ENCODE peak calls at places on chromosomes 5 and 9, in four cellular contexts. X is A549, T is K562, Z is HepG2. M is an unnamed sample.

GRCh38 chr9:115923903-115924668 is 229.5 kb upstream of the PAPPA start:
- DNase-seq in X (peak), T (no peak), Z (peak), M (no peak)

GRCh38 chr9:23674016-23674585 is 151.9 kb downstream of the ELAVL2 start:
- DNase-seq in X (no peak), T (no peak), Z (no peak), M (no peak)

GRCh38 chr5:141876628-141877477 is 1.4 kb downstream of the PCDH1 start:
- DNase-seq in X (no peak), T (peak), Z (no peak), M (no peak)

GRCh38 chr5:116576043-116576713 is 1.6 kb upstream of the SEMA6A start:
- DNase-seq in X (peak), T (peak), Z (peak), M (no peak)

GRCh38 chr5:66718374-66718977 is 122.3 kb downstream of the MAST4 start:
- DNase-seq in X (no peak), T (no peak), Z (no peak), M (no peak)

GRCh38 chr5:1462358-1462757 is 17.1 kb upstream of the SLC6A3 start:
- DNase-seq in X (no peak), T (no peak), Z (no peak), M (no peak)

GRCh38 chr5:38845555-38846378 is at the start of gene OSMR:
- DNase-seq in X (peak), T (peak), Z (peak), M (no peak)

GRCh38 chr5:120463991-120464626 is at the start of gene PRR16:
- DNase-seq in X (peak), T (peak), Z (no peak), M (no peak)

GRCh38 chr9:108889649-108890067 is 27.6 kb downstream of the ACTL7A start:
- DNase-seq in X (no peak), T (peak), Z (peak), M (no peak)

GRCh38 chr9:88873635-88874034 is 117.6 kb upstream of the S1PR3 start:
- DNase-seq in X (no peak), T (no peak), Z (no peak), M (no peak)

GRCh38 chr5:150317048-150318003 is 14.6 kb upstream of the ARSI start:
- DNase-seq in X (peak), T (peak), Z (peak), M (no peak)

GRCh38 chr9:23826120-23826629 is at the start of gene ELAVL2:
- DNase-seq in X (peak), T (no peak), Z (no peak), M (peak)

GRCh38 chr5:128630078-128630575 is 92.1 kb upstream of the FBN2 start:
- DNase-seq in X (no peak), T (no peak), Z (no peak), M (no peak)
- TF ChIP-seq POLR2A in X (no peak), T (no peak), Z (no peak), M (no peak)

DNA sequence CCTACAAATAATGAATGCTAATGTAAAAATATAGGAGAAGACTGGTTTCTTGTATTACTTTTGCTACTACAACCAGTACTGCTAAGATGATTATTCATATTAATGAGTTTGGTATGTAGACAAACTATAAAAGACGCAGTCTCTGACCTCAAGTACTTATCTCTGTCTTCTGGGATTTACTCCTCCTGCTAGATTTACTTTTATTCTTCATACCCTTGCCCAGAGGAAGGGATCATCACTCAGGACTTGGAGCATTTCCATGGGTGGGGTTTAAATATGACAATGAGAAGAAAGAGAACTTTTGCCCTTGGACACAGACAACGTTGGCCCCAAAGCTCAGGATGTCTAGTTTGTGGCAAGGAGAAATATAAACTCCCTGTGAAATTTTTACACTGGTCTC is 126.1 kb downstream of the BNC2 start:
- DNase-seq in X (no peak), T (no peak), Z (no peak), M (no peak)
- TF ChIP-seq HDAC2 in X (no peak), T (no peak), Z (no peak), M (no peak)

GRCh38 chr5:179868541-179868940 is 9.9 kb upstream of the MRNIP start:
- DNase-seq in X (no peak), T (no peak), Z (no peak), M (no peak)
- TF ChIP-seq POLR2AphosphoS2 in X (no peak), T (no peak), Z (no peak), M (no peak)

DNA sequence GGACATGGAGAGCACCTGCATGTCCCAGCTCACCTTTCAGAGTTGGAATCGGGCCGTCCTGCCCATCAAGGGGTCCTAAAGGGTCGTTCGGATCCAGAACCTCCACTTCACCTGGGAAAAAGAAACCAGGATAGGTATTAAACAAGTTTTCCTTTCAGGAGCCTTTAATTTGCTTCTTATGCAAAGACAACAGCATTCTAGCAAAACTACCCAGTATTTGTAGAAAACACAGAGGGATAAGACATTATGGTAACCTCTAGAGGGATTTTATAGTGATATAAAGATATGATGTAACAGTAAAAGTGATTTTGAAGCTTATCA is 174.4 kb downstream of the ROR2 start:
- DNase-seq in X (no peak), T (no peak), Z (no peak), M (no peak)
- TF ChIP-seq POLR2A in X (no peak), T (no peak), Z (no peak), M (no peak)

DNA sequence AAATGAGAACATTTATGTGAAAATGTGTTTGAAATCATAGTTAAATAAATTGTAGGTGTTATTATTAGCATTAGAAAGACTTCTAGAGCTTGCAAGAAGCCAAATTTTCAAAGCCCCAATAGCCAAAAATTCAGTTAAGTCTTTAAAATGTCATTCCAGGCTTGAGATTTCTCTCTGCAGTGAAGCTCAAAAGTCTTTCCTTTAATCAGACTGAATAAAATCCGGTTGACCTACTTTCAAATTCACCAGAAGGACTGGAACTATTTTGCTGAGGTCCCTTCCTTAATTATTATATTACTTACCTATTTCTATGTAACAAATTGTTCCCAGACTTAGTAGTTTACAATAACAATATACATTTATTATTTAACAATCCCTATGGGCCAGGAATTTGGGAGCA is 112.2 kb upstream of the TRPM3 start:
- DNase-seq in X (no peak), T (no peak), Z (no peak), M (no peak)
- TF ChIP-seq HDAC2 in X (no peak), T (no peak), Z (no peak), M (no peak)

DNA sequence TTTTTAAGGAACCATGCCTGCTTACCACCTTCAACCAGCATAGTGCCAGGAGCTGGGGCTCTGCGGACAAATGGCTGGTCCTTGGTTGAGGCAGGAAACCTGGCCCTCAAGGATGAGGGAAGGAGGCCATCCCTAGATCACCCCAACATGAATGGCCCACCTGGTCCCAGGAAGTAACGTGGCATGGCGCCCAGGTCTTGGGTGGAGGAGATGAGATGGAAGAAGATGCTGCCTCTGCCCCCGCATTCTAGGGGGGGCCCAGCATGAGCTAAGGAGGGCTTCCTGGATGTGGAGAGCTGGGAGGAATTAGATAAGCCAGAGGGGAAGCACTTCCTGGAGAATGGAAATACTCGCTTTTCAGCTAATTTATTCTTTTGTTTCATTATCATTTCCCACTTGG is 95.0 kb downstream of the DAB2IP start:
- DNase-seq in X (no peak), T (no peak), Z (no peak), M (no peak)
- TF ChIP-seq POLR2AphosphoS2 in X (no peak), T (no peak), Z (no peak), M (no peak)

GRCh38 chr9:96418074-96418919 is at the start of gene ZNF367:
- DNase-seq in X (peak), T (peak), Z (peak), M (peak)
- TF ChIP-seq POLR2A in X (peak), T (peak), Z (peak), M (peak)

M was measured in GM12878.